ENCODE peak calls at places on chromosomes 6 and 20, in six cellular contexts. R is Karpas-422, K is tibial nerve, F is aorta, D is psoas muscle, A is pancreas. H is an unnamed sample.

GRCh38 chr6:30889921-30890645 is 5.8 kb downstream of the DDR1 start:
- DNase-seq in R (no peak), K (peak), F (peak), D (no peak), A (no peak), H (peak)

GRCh38 chr20:39004508-39004907 is 42.4 kb downstream of the DHX35 start:
- DNase-seq in R (no peak), K (no peak), F (no peak), D (no peak), A (peak), H (no peak)

GRCh38 chr6:12286381-12287132 is 3.6 kb upstream of the EDN1 start:
- DNase-seq in R (no peak), K (no peak), F (no peak), D (no peak), A (no peak), H (no peak)

GRCh38 chr6:166355552-166355951 is 13.2 kb upstream of the SFT2D1 start:
- DNase-seq in R (no peak), K (no peak), F (no peak), D (no peak), A (no peak), H (no peak)

GRCh38 chr6:41732601-41733348 is 2.6 kb downstream of the TFEB start:
- DNase-seq in R (peak), K (no peak), F (peak), D (peak), A (no peak), H (no peak)

GRCh38 chr6:127100510-127101140 is 17.8 kb upstream of the RSPO3 start:
- DNase-seq in R (no peak), K (no peak), F (no peak), D (no peak), A (no peak), H (no peak)

GRCh38 chr6:107713214-107713962 is 110.7 kb downstream of the SCML4 start:
- DNase-seq in R (peak), K (no peak), F (no peak), D (no peak), A (no peak), H (no peak)

GRCh38 chr6:13186861-13187260 is 141.5 kb downstream of the TBC1D7 start:
- DNase-seq in R (no peak), K (no peak), F (no peak), D (no peak), A (no peak), H (no peak)

GRCh38 chr6:2979819-2980464 is 8.6 kb upstream of the SERPINB6 start:
- DNase-seq in R (no peak), K (no peak), F (no peak), D (no peak), A (no peak), H (no peak)

GRCh38 chr6:77430506-77430905 is 32.8 kb downstream of the HTR1B start:
- DNase-seq in R (no peak), K (no peak), F (no peak), D (no peak), A (no peak), H (no peak)

GRCh38 chr6:24126586-24127192 is 674 bp downstream of the NRSN1 start:
- DNase-seq in R (peak), K (no peak), F (peak), D (no peak), A (peak), H (peak)

GRCh38 chr20:38167851-38168760 is 3.0 kb upstream of the TGM2 start:
- DNase-seq in R (no peak), K (no peak), F (peak), D (peak), A (no peak), H (no peak)

GRCh38 chr6:105803439-105803838 is 282.7 kb upstream of the PRDM1 start:
- DNase-seq in R (no peak), K (no peak), F (no peak), D (no peak), A (no peak), H (no peak)

GRCh38 chr20:43568706-43569105 is 9.9 kb downstream of the SGK2 start:
- DNase-seq in R (no peak), K (no peak), F (no peak), D (no peak), A (no peak), H (no peak)

GRCh38 chr20:9660236-9660868 is 146.0 kb downstream of the LAMP5 start:
- DNase-seq in R (peak), K (no peak), F (no peak), D (no peak), A (no peak), H (no peak)

GRCh38 chr6:170210026-170210390 is 80.9 kb downstream of the DLL1 start:
- DNase-seq in R (no peak), K (no peak), F (peak), D (no peak), A (no peak), H (no peak)

GRCh38 chr6:148746363-148747144 is at the start of gene UST:
- DNase-seq in R (peak), K (peak), F (peak), D (peak), A (peak), H (peak)

GRCh38 chr6:70396796-70397729 is 16.2 kb upstream of the FAM135A start:
- DNase-seq in R (no peak), K (no peak), F (no peak), D (no peak), A (peak), H (no peak)

GRCh38 chr6:169428532-169428931 is 174.9 kb upstream of the THBS2 start:
- DNase-seq in R (no peak), K (no peak), F (no peak), D (no peak), A (no peak), H (no peak)

GRCh38 chr6:141451508-141452353 is 681.0 kb upstream of the GJE1 start:
- DNase-seq in R (no peak), K (no peak), F (no peak), D (no peak), A (no peak), H (no peak)

GRCh38 chr6:157088841-157089240 is 234.5 kb downstream of the TMEM242 start:
- DNase-seq in R (no peak), K (no peak), F (no peak), D (no peak), A (no peak), H (no peak)

GRCh38 chr6:168050861-168051586 is 28.0 kb downstream of the FRMD1 start:
- DNase-seq in R (no peak), K (no peak), F (no peak), D (no peak), A (no peak), H (peak)

GRCh38 chr6:52303178-52303577 is 18.6 kb upstream of the MCM3 start:
- DNase-seq in R (no peak), K (no peak), F (no peak), D (no peak), A (no peak), H (no peak)

GRCh38 chr6:107819976-107820551 is 4.0 kb downstream of the SCML4 start:
- DNase-seq in R (no peak), K (no peak), F (no peak), D (no peak), A (no peak), H (no peak)

GRCh38 chr6:149967591-149967990 is 3.8 kb downstream of the ULBP1 start:
- DNase-seq in R (no peak), K (no peak), F (no peak), D (no peak), A (no peak), H (no peak)

GRCh38 chr20:25197173-25197869 is 1.8 kb downstream of the ENTPD6 start:
- DNase-seq in R (peak), K (no peak), F (no peak), D (no peak), A (no peak), H (no peak)

GRCh38 chr20:21251278-21251677 is 51.9 kb upstream of the XRN2 start:
- DNase-seq in R (no peak), K (no peak), F (no peak), D (no peak), A (no peak), H (no peak)

GRCh38 chr20:44966030-44966961 is at the start of gene STK4:
- DNase-seq in R (peak), K (peak), F (peak), D (peak), A (peak), H (peak)

GRCh38 chr6:90574610-90575009 is 12.3 kb downstream of the MAP3K7 start:
- DNase-seq in R (no peak), K (no peak), F (no peak), D (no peak), A (no peak), H (no peak)

GRCh38 chr6:152981989-152982767 is 663 bp downstream of the FBXO5 start:
- DNase-seq in R (peak), K (no peak), F (no peak), D (peak), A (no peak), H (no peak)

GRCh38 chr20:2729251-2729713 is 36.7 kb downstream of the EBF4 start:
- DNase-seq in R (peak), K (no peak), F (no peak), D (no peak), A (no peak), H (no peak)

GRCh38 chr20:19274412-19275015 is 62.1 kb downstream of the SLC24A3 start:
- DNase-seq in R (no peak), K (peak), F (no peak), D (peak), A (no peak), H (no peak)

GRCh38 chr6:132404736-132405135 is 3.5 kb upstream of the MOXD1 start:
- DNase-seq in R (no peak), K (no peak), F (no peak), D (no peak), A (no peak), H (no peak)

GRCh38 chr6:159440907-159441703 is 251.9 kb downstream of the SOD2 start:
- DNase-seq in R (no peak), K (no peak), F (no peak), D (no peak), A (no peak), H (no peak)

GRCh38 chr6:135630789-135631376 is 133.3 kb upstream of the AHI1 start:
- DNase-seq in R (no peak), K (no peak), F (no peak), D (no peak), A (no peak), H (no peak)

GRCh38 chr6:27019651-27020552 is 227.6 kb upstream of the PRSS16 start:
- DNase-seq in R (no peak), K (peak), F (peak), D (peak), A (peak), H (peak)
- H3K27ac ChIP-seq in R (no peak), K (peak), F (peak), D (peak), A (peak), H (peak)

GRCh38 chr6:35309611-35310264 is 12.1 kb downstream of the DEF6 start:
- DNase-seq in R (no peak), K (no peak), F (no peak), D (no peak), A (no peak), H (no peak)
- H3K27ac ChIP-seq in R (no peak), K (no peak), F (no peak), D (no peak), A (no peak), H (no peak)

DNA sequence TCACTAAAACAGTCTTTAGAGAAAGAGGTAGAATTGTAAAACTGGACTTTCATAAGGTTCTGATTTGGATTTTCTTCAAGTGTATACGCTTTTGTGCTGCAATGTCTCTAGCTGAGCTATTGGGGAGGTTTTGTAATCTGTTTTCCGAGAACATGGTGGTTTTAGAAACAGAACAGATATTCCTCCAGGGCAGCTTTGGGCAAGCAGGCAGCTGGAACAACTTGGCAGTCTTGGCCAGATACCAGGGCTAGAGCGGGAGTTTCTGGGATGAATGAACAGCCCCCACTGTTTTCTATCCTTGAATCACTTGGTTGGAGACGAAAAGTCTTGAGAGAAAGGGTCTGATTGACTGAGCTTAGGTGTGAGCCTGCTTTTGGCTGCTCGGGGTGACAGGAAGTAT is 17.1 kb upstream of the ARMC2 start:
- DNase-seq in R (no peak), K (no peak), F (no peak), D (no peak), A (no peak), H (no peak)
- H3K27ac ChIP-seq in R (no peak), K (no peak), F (peak), D (no peak), A (no peak), H (no peak)

DNA sequence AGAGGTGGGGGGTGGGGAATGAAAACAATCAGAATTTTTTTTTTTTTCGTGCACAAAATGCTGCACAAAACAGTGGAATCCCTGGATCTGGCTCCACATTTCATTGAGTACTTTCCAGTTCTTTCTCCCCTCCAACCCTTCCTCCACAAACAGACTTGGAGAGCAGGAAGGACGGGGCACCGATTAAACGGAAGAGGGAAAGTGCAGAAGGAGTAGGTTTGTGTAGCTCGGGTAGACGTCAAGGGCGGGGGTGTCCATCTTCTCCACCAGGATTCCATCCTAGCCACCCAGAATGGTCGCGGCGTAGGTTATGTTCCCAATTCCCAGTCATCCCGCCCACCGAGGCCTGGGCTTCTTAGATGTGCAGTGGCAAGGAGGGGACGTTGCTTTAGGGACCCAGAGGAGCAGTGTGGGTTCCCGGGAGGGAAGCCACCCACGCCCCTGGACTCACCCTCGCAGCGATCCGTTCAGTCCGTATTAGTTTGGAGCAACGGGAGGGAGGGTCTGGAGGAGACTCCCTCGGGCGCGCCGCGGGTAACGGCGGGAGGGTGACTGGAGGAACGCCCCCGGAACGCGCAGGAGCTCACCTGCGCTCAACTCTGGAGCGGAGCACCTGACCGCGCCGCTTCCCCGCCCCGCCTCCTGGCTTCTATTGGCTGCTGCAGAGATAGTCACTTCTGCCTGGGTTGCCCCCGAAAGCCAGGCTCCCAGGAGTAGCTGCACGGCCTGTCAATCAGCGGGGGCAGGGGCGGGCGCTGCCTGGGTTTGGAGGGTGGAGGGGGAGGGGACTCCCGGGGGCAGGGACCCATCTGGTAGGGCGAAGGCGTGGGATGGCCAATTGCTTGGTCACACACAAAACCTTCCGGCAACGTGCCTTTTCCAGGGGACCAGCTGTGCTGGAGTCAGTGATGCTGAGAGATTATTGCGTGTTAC is at the start of gene ENPP5:
- DNase-seq in R (peak), K (peak), F (peak), D (peak), A (peak), H (peak)
- H3K27ac ChIP-seq in R (no peak), K (no peak), F (no peak), D (peak), A (peak), H (peak)

GRCh38 chr20:58236612-58237317 is 8.3 kb upstream of the ANKRD60 start:
- DNase-seq in R (peak), K (peak), F (peak), D (peak), A (peak), H (peak)
- H3K27ac ChIP-seq in R (no peak), K (no peak), F (no peak), D (no peak), A (no peak), H (no peak)

GRCh38 chr20:32406701-32407100 is 48.6 kb downstream of the ASXL1 start:
- DNase-seq in R (no peak), K (no peak), F (no peak), D (no peak), A (no peak), H (no peak)

GRCh38 chr20:32416206-32416605 is 58.1 kb downstream of the ASXL1 start:
- DNase-seq in R (no peak), K (no peak), F (no peak), D (no peak), A (no peak), H (no peak)

GRCh38 chr20:32415494-32415893 is 57.4 kb downstream of the ASXL1 start:
- DNase-seq in R (no peak), K (no peak), F (no peak), D (no peak), A (no peak), H (no peak)

GRCh38 chr20:32411955-32412706 is 54.0 kb downstream of the ASXL1 start:
- DNase-seq in R (no peak), K (no peak), F (no peak), D (no peak), A (no peak), H (no peak)
- H3K27ac ChIP-seq in R (no peak), K (no peak), F (no peak), D (no peak), A (no peak), H (no peak)

DNA sequence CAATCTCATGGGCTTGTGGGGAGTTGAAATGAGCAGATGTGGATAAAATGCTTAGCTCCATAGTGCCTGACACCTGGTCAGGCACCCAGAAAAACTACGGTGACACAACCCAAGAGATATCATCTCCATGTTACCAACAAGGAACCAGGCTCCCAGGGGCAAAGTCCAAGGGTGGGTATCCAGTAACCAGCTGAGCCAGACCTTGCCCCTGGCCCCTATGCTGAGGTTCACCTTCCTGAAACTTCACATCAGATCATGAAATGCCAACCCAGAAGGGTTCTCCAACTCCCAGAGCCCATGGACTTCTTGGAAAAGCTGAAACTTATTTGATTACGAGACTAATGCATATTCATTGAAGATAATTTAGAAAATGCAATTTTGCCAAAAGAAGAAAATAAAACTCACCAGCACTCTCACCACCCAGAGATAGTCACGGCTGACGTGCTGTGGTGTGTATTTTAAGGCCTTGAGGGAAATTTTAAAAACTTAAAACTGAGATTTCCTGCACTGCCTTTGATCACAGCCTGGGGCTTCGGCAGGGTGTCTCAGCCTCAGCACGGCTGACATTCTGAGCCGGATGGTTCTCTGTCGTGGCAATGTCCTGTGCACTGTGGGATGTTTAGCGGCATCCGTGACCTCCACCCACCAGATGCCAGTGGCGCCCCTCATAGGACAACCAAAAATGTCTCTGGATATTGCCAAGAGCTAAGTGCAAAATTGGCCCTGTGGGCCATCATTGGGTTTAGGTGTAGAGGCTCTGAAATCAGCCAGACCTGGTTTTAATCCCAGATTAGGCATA is 142.0 kb upstream of the KCNG1 start:
- DNase-seq in R (peak), K (no peak), F (no peak), D (no peak), A (no peak), H (no peak)
- H3K27ac ChIP-seq in R (no peak), K (no peak), F (no peak), D (no peak), A (no peak), H (no peak)

H was measured in substantia nigra.